ENCODE peak calls at places on chromosomes 6 and 20, in five cellular contexts. C is IMR-90, Y is neuronal stem cell, U is H9, E is trophoblast cell. B is an unnamed sample. For H3K27me3, the result is how much of the 10 kb centered on the place peaks cover.

GRCh38 chr6:148358196-148358785 is 15.7 kb downstream of the SASH1 start:
- DNase-seq in C (peak), Y (no peak), U (no peak), E (no peak), B (peak)

GRCh38 chr6:25320459-25320858 is 41.3 kb downstream of the CARMIL1 start:
- DNase-seq in C (no peak), U (no peak), Y (no peak), E (no peak), B (no peak)

GRCh38 chr6:47371139-47371874 is 61.6 kb upstream of the TNFRSF21 start:
- DNase-seq in U (no peak), E (no peak), Y (no peak), C (no peak), B (no peak)

GRCh38 chr6:63644668-63645326 is 9.2 kb downstream of the PHF3 start:
- DNase-seq in E (no peak), U (no peak), Y (no peak), C (no peak), B (no peak)

GRCh38 chr6:42787018-42787611 is 5.3 kb downstream of the BICRAL start:
- DNase-seq in U (no peak), E (no peak), Y (no peak), C (no peak), B (no peak)

GRCh38 chr6:45607818-45608217 is 230.1 kb upstream of the SUPT3H start:
- DNase-seq in C (peak), E (no peak), U (no peak), Y (no peak), B (peak)

GRCh38 chr6:7513534-7513933 is 27.9 kb upstream of the DSP start:
- DNase-seq in C (no peak), Y (no peak), E (no peak), U (no peak), B (no peak)

GRCh38 chr20:37406010-37406998 is 60.4 kb downstream of the SRC start:
- DNase-seq in U (no peak), Y (no peak), C (peak), E (peak), B (peak)

GRCh38 chr6:29974901-29975560 is 32.7 kb downstream of the HLA-A start:
- DNase-seq in U (peak), C (no peak), Y (no peak), E (no peak), B (no peak)

GRCh38 chr20:54643761-54644160 is 168.4 kb downstream of the DOK5 start:
- DNase-seq in Y (no peak), C (peak), U (no peak), E (no peak), B (no peak)

GRCh38 chr20:22825546-22825945 is 209.6 kb upstream of the SSTR4 start:
- DNase-seq in Y (no peak), C (no peak), E (no peak), U (no peak), B (no peak)

GRCh38 chr6:41781302-41781711 is 725 bp downstream of the PRICKLE4 start:
- DNase-seq in Y (no peak), C (no peak), E (no peak), U (no peak), B (no peak)

GRCh38 chr6:44285552-44286284 is 15.5 kb downstream of the TMEM151B start:
- DNase-seq in E (no peak), C (peak), Y (no peak), U (no peak), B (peak)
- H3K27me3 ChIP-seq in E (under half), C (under half), Y (under half), U (under half), B (half or more)

GRCh38 chr6:28225056-28225834 is at the start of gene ZSCAN9:
- DNase-seq in C (peak), Y (peak), U (peak), E (peak), B (peak)
- H3K18ac ChIP-seq in C (peak), Y (peak), U (no peak), E (peak), B (peak)

GRCh38 chr6:52577778-52578473 is 1.1 kb upstream of the TRAM2 start:
- DNase-seq in C (no peak), Y (no peak), E (no peak), U (no peak), B (no peak)
- H2BK120ac ChIP-seq in C (peak), Y (no peak), E (peak), U (no peak), B (no peak)

DNA sequence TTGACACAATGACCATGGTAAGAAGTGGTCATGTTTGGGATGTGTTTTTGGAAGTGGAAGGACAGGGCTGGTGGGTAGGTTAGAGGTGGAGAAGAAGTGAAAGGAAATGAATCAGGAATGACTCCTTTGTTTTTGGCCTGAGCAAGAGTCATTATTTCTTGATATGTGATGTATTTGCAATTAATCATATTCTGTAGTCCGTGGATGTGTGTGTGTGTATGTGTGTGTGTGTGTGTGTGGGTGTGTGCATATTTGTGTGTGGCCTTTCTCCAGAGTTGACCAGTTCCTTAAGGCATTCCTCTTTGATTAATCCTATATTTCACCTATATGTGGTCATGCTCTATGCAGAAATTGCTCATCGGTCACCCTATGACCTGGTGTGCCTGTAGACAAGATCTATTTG is 130.7 kb downstream of the UTRN start:
- DNase-seq in C (peak), U (no peak), E (no peak), Y (no peak), B (peak)
- H3K27me3 ChIP-seq in C (under half), U (under half), E (under half), Y (under half), B (under half)

GRCh38 chr20:58889334-58890072 is 37.0 kb downstream of the GNAS start:
- DNase-seq in U (no peak), E (no peak), Y (no peak), C (no peak), B (no peak)

GRCh38 chr20:58890454-58891075 is 38.0 kb downstream of the GNAS start:
- DNase-seq in C (peak), U (no peak), Y (no peak), E (peak), B (peak)

GRCh38 chr20:58888103-58888502 is 35.6 kb downstream of the GNAS start:
- DNase-seq in C (no peak), E (no peak), Y (no peak), U (no peak), B (no peak)

GRCh38 chr20:58890073-58890453 is 37.5 kb downstream of the GNAS start:
- DNase-seq in C (no peak), U (no peak), E (no peak), Y (no peak), B (no peak)

GRCh38 chr20:58888521-58889333 is 36.2 kb downstream of the GNAS start:
- DNase-seq in C (peak), E (peak), Y (peak), U (peak), B (peak)
- H3K18ac ChIP-seq in C (no peak), E (peak), Y (peak), U (no peak), B (peak)

DNA sequence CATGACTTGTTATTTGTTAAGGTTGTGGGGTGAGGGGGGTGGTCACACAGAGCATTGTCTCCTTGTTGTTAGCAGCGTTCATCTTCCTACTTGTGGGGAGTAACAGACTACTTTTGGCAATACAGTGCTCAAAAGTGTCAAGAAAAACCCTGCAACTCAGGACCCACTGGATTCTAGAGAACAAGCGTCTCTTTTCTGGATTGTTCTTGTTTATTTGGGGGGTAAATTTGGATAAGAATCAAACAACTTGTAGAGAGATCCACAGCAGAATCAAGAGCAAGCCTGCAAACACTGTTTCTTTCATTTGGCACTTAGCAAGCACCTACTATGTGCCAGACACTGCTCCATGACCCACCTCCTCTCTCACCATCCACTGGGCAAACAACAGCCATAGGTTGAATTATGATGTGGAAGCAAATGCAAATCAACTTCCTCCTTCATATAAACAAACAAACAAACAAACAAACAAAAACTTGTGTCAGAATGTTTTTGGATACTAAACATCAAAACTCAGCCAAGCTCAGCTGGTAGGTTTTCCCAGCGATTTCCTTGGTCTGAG is 4.0 kb upstream of the NR2E1 start:
- DNase-seq in C (no peak), U (no peak), E (no peak), Y (no peak), B (no peak)
- H2BK120ac ChIP-seq in C (no peak), U (no peak), E (no peak), Y (no peak), B (no peak)

B was measured in mesenchymal stem cell.